ENCODE peak calls at places on chromosomes 5 and 9, in five cellular contexts. V is PC-3, D is endothelial cell of umbilical vein, N is neural progenitor cell, L is HCT116. K is an unnamed sample.
A peak's percentile ranks its signal among the peaks of the same experiment; 100 is the strongest.

GRCh38 chr9:16105576-16105975 is 552.7 kb downstream of the CCDC171 start:
- DNase-seq in V (no peak), D (no peak), N (no peak), L (no peak), K (no peak)

GRCh38 chr5:158922816-158923215 is 176.9 kb downstream of the EBF1 start:
- DNase-seq in V (no peak), D (no peak), N (no peak), L (no peak), K (no peak)

GRCh38 chr5:109964136-109964535 is 274.4 kb downstream of the MAN2A1 start:
- DNase-seq in V (peak; percentile 37), D (no peak), N (no peak), L (no peak), K (no peak)

GRCh38 chr5:42840279-42840678 is 28.6 kb upstream of the SELENOP start:
- DNase-seq in V (no peak), D (no peak), N (no peak), L (no peak), K (no peak)

GRCh38 chr5:177354716-177355115 is 3.0 kb upstream of the RGS14 start:
- DNase-seq in V (no peak), D (no peak), N (no peak), L (no peak), K (no peak)

GRCh38 chr5:68286612-68286912 is 71.0 kb downstream of the PIK3R1 start:
- DNase-seq in V (no peak), D (no peak), N (no peak), L (no peak), K (no peak)

GRCh38 chr9:7315116-7315515 is 484.5 kb downstream of the DMAC1 start:
- DNase-seq in V (no peak), D (no peak), N (no peak), L (no peak), K (no peak)

GRCh38 chr5:120738568-120738967 is 274.5 kb downstream of the PRR16 start:
- DNase-seq in V (no peak), D (no peak), N (no peak), L (no peak), K (no peak)

GRCh38 chr5:39513236-39513635 is 88.5 kb upstream of the DAB2 start:
- DNase-seq in V (peak; percentile 89), D (peak; percentile 88), N (no peak), L (peak; percentile 1), K (no peak)

GRCh38 chr9:76677481-76678055 is 86.7 kb upstream of the PCA3 start:
- DNase-seq in V (no peak), D (peak; percentile 95), N (no peak), L (no peak), K (no peak)

GRCh38 chr5:51582871-51583384 is 199.7 kb downstream of the ISL1 start:
- DNase-seq in V (no peak), D (no peak), N (no peak), L (no peak), K (no peak)

GRCh38 chr5:173290477-173291131 is 37.6 kb downstream of the STC2 start:
- DNase-seq in V (no peak), D (no peak), N (peak; percentile 49), L (no peak), K (no peak)

GRCh38 chr9:91985692-91986091 is 35.7 kb upstream of the ROR2 start:
- DNase-seq in V (no peak), D (no peak), N (no peak), L (no peak), K (no peak)

GRCh38 chr5:136636001-136636400 is 270.7 kb upstream of the TRPC7 start:
- DNase-seq in V (no peak), D (no peak), N (no peak), L (no peak), K (no peak)

GRCh38 chr9:5951686-5952211 is 61.1 kb downstream of the MLANA start:
- DNase-seq in V (peak; percentile 70), D (no peak), N (no peak), L (no peak), K (no peak)

GRCh38 chr5:135072357-135073247 is 38.6 kb upstream of the PITX1 start:
- DNase-seq in V (no peak), D (no peak), N (peak; percentile 50), L (no peak), K (no peak)

GRCh38 chr5:163567811-163568210 is 62.4 kb downstream of the MAT2B start:
- DNase-seq in V (no peak), D (no peak), N (no peak), L (no peak), K (no peak)

GRCh38 chr5:124194282-124194681 is 552.2 kb downstream of the ZNF608 start:
- DNase-seq in V (no peak), D (no peak), N (no peak), L (no peak), K (no peak)

GRCh38 chr9:76926324-76926731 is 20.4 kb upstream of the PRUNE2 start:
- DNase-seq in V (peak; percentile 73), D (no peak), N (no peak), L (no peak), K (no peak)

GRCh38 chr5:109485030-109485429 is 75.3 kb upstream of the PJA2 start:
- DNase-seq in V (no peak), D (peak; percentile 47), N (no peak), L (no peak), K (no peak)

GRCh38 chr9:71778085-71778484 is 9.8 kb upstream of the CEMIP2 start:
- DNase-seq in V (no peak), D (no peak), N (no peak), L (no peak), K (no peak)

GRCh38 chr9:21559402-21560280 is 77.5 kb upstream of the IFNE start:
- DNase-seq in V (peak; percentile 82), D (peak; percentile 68), N (peak; percentile 87), L (no peak), K (no peak)

GRCh38 chr9:93288341-93288740 is 104.4 kb downstream of the WNK2 start:
- DNase-seq in V (no peak), D (no peak), N (no peak), L (no peak), K (no peak)

GRCh38 chr9:35696520-35697215 is 6.9 kb upstream of the TPM2 start:
- DNase-seq in V (peak; percentile 49), D (peak; percentile 59), N (peak; percentile 70), L (peak; percentile 37), K (peak; percentile 49)

GRCh38 chr9:136194540-136194939 is 10.4 kb downstream of the LHX3 start:
- DNase-seq in V (no peak), D (no peak), N (no peak), L (no peak), K (no peak)

GRCh38 chr9:33117306-33117705 is 40.8 kb upstream of the SMU1 start:
- DNase-seq in V (peak; percentile 55), D (no peak), N (no peak), L (no peak), K (no peak)

GRCh38 chr9:129619787-129620668 is 873 bp downstream of the C9orf50 start:
- DNase-seq in V (no peak), D (no peak), N (peak; percentile 72), L (no peak), K (peak; percentile 38)

GRCh38 chr9:93129691-93130500 is 4.2 kb downstream of the NINJ1 start:
- DNase-seq in V (no peak), D (no peak), N (no peak), L (no peak), K (no peak)

GRCh38 chr9:89311346-89312153 is 555 bp downstream of the CKS2 start:
- DNase-seq in V (no peak), D (peak; percentile 23), N (no peak), L (no peak), K (no peak)

GRCh38 chr9:82180711-82181110 is 192.1 kb downstream of the SPATA31D1 start:
- DNase-seq in V (peak; percentile 22), D (no peak), N (no peak), L (no peak), K (no peak)
- H3K9ac ChIP-seq in V (no peak overlapping the region), D (no peak overlapping the region), N (no peak overlapping the region), L (no peak overlapping the region), K (no peak overlapping the region)

GRCh38 chr5:111582962-111583669 is 70.8 kb upstream of the STARD4 start:
- DNase-seq in V (no peak), D (no peak), N (no peak), L (no peak), K (no peak)
- H3K27ac ChIP-seq in V (no peak overlapping the region), D (no peak overlapping the region), N (no peak overlapping the region), L (no peak overlapping the region), K (no peak overlapping the region)

GRCh38 chr5:10563940-10564837 is at the start of gene ANKRD33B:
- DNase-seq in V (peak; percentile 88), D (peak; percentile 72), N (peak; percentile 90), L (no peak), K (peak; percentile 88)

GRCh38 chr5:10564838-10565784 is 1.2 kb downstream of the ANKRD33B start:
- DNase-seq in V (no peak), D (no peak), N (peak; percentile 50), L (no peak), K (no peak)

GRCh38 chr5:10562202-10563131 is 1.4 kb upstream of the ANKRD33B start:
- DNase-seq in V (no peak), D (no peak), N (no peak), L (no peak), K (no peak)

GRCh38 chr5:10565785-10566506 is 2.1 kb downstream of the ANKRD33B start:
- DNase-seq in V (peak; percentile 45), D (no peak), N (no peak), L (no peak), K (peak; percentile 74)

GRCh38 chr5:10563132-10563939 is 534 bp upstream of the ANKRD33B start:
- DNase-seq in V (peak; percentile 63), D (no peak), N (peak; percentile 67), L (no peak), K (no peak)
- TF ChIP-seq EZH2 in V (no peak), D (no peak), N (peak; percentile 87), L (no peak), K (no peak)

GRCh38 chr9:134571946-134572914 is 69.4 kb upstream of the COL5A1 start:
- DNase-seq in V (no peak), D (no peak), N (no peak), L (no peak), K (peak; percentile 9)
- H3K9ac ChIP-seq in V (no peak overlapping the region), D (no peak overlapping the region), N (no peak overlapping the region), L (no peak overlapping the region), K (no peak overlapping the region)

GRCh38 chr9:99294850-99295461 is 72.9 kb downstream of the SEC61B start:
- DNase-seq in V (no peak), D (no peak), N (no peak), L (peak; percentile 27), K (no peak)

GRCh38 chr9:99299214-99300102 is 77.4 kb downstream of the SEC61B start:
- DNase-seq in V (peak; percentile 50), D (peak; percentile 38), N (peak; percentile 18), L (no peak), K (no peak)

GRCh38 chr9:99298660-99299059 is 76.6 kb downstream of the SEC61B start:
- DNase-seq in V (no peak), D (no peak), N (no peak), L (no peak), K (no peak)

GRCh38 chr9:99300103-99300439 is 78.0 kb downstream of the SEC61B start:
- DNase-seq in V (no peak), D (no peak), N (no peak), L (no peak), K (no peak)

GRCh38 chr9:99296375-99296951 is 74.4 kb downstream of the SEC61B start:
- DNase-seq in V (no peak), D (no peak), N (no peak), L (no peak), K (peak; percentile 61)
- H3K27ac ChIP-seq in V (no peak overlapping the region), D (no peak overlapping the region), N (no peak overlapping the region), L (no peak overlapping the region), K (no peak overlapping the region)